ENCODE peak calls at places on chromosomes 6 and 20, in four cellular contexts. One of them, this sample, is unnamed.

GRCh38 chr20:37729909-37730308 is 36.1 kb downstream of the CTNNBL1 start:
- DNase-seq in K562: no peak
- DNase-seq in GM12878: no peak
- DNase-seq in SK-N-SH: no peak
- DNase-seq in this sample: peak; percentile 65

GRCh38 chr20:34891166-34892062 is 15.0 kb downstream of the ACSS2 start:
- DNase-seq in K562: no peak
- DNase-seq in GM12878: no peak
- DNase-seq in SK-N-SH: no peak
- DNase-seq in this sample: peak; percentile 88

GRCh38 chr20:36085686-36086267 is 68.8 kb upstream of the EPB41L1 start:
- DNase-seq in K562: peak; percentile 91
- DNase-seq in GM12878: no peak
- DNase-seq in SK-N-SH: no peak
- DNase-seq in this sample: peak; percentile 60

GRCh38 chr6:90940812-90941481 is 354.1 kb upstream of the MAP3K7 start:
- DNase-seq in K562: peak; percentile 59
- DNase-seq in GM12878: peak; percentile 80
- DNase-seq in SK-N-SH: peak; percentile 45
- DNase-seq in this sample: peak; percentile 66

GRCh38 chr6:64815718-64816117 is 891.3 kb downstream of the EYS start:
- DNase-seq in K562: no peak
- DNase-seq in GM12878: no peak
- DNase-seq in SK-N-SH: no peak
- DNase-seq in this sample: no peak

GRCh38 chr20:54200487-54201267 is 7.2 kb upstream of the PFDN4 start:
- DNase-seq in K562: no peak
- DNase-seq in GM12878: no peak
- DNase-seq in SK-N-SH: no peak
- DNase-seq in this sample: no peak

GRCh38 chr20:63775096-63775978 is 35.8 kb downstream of the SLC2A4RG start:
- DNase-seq in K562: peak; percentile 43
- DNase-seq in GM12878: no peak
- DNase-seq in SK-N-SH: peak; percentile 95
- DNase-seq in this sample: peak; percentile 19

GRCh38 chr20:45407783-45408645 is at the start of gene DBNDD2:
- DNase-seq in K562: no peak
- DNase-seq in GM12878: no peak
- DNase-seq in SK-N-SH: peak; percentile 24
- DNase-seq in this sample: no peak

GRCh38 chr20:40961686-40962640 is 66.7 kb upstream of the TOP1 start:
- DNase-seq in K562: no peak
- DNase-seq in GM12878: no peak
- DNase-seq in SK-N-SH: no peak
- DNase-seq in this sample: peak; percentile 7

GRCh38 chr6:22221211-22221610 is 75.6 kb downstream of the PRL start:
- DNase-seq in K562: no peak
- DNase-seq in GM12878: no peak
- DNase-seq in SK-N-SH: no peak
- DNase-seq in this sample: peak; percentile 26

GRCh38 chr6:22219916-22220315 is 76.9 kb downstream of the PRL start:
- DNase-seq in K562: no peak
- DNase-seq in GM12878: no peak
- DNase-seq in SK-N-SH: no peak
- DNase-seq in this sample: peak; percentile 20

GRCh38 chr6:22221630-22222029 is 75.2 kb downstream of the PRL start:
- DNase-seq in K562: no peak
- DNase-seq in GM12878: no peak
- DNase-seq in SK-N-SH: no peak
- DNase-seq in this sample: no peak

GRCh38 chr6:22218410-22218809 is 78.4 kb downstream of the PRL start:
- DNase-seq in K562: no peak
- DNase-seq in GM12878: no peak
- DNase-seq in SK-N-SH: no peak
- DNase-seq in this sample: no peak

GRCh38 chr6:22222469-22222868 is 74.4 kb downstream of the PRL start:
- DNase-seq in K562: no peak
- DNase-seq in GM12878: no peak
- DNase-seq in SK-N-SH: no peak
- DNase-seq in this sample: no peak
- TF ChIP-seq RCOR1 in K562: no peak
- TF ChIP-seq RCOR1 in GM12878: no peak
- TF ChIP-seq RCOR1 in SK-N-SH: no peak
- TF ChIP-seq RCOR1 in this sample: no peak

GRCh38 chr6:156881687-156882629 is 104.8 kb downstream of the ARID1B start:
- DNase-seq in K562: no peak
- DNase-seq in GM12878: no peak
- DNase-seq in SK-N-SH: no peak
- DNase-seq in this sample: peak; percentile 26
- H4K20me1 ChIP-seq in K562: peaks cover 19% of the 10 kb centered on the region
- H4K20me1 ChIP-seq in GM12878: peaks cover 8% of the 10 kb centered on the region
- H4K20me1 ChIP-seq in SK-N-SH: peaks cover 96% of the 10 kb centered on the region
- H4K20me1 ChIP-seq in this sample: peaks cover 59% of the 10 kb centered on the region

DNA sequence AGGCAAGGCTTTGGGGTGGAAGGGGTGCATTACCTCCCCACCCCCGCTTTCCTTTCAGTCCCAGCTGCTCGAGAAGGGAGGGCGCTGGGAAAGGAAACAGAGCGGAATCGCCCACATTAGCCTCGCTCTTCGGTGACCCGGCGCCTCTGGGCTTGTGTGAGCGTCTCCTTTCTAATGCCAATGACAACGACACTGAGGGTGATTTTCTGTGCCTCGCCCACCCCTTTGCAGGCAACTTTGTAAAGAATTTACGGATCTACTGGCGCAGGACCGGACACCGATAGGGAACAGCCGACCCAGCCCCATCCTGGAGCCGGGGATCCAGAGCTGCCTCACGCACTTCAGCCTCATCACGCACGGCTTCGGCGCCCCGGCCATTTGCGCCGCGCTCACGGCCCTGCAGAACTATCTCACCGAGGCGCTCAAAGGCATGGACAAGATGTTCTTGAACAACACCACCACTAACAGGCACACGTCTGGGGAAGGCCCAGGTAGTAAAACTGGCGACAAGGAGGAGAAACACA is 24.3 kb downstream of the TFAP2B start:
- DNase-seq in K562: no peak
- DNase-seq in GM12878: no peak
- DNase-seq in SK-N-SH: no peak
- DNase-seq in this sample: no peak
- H3K9ac ChIP-seq in K562: no peak overlapping the region
- H3K9ac ChIP-seq in GM12878: no peak overlapping the region
- H3K9ac ChIP-seq in SK-N-SH: no peak overlapping the region
- H3K9ac ChIP-seq in this sample: no peak overlapping the region

DNA sequence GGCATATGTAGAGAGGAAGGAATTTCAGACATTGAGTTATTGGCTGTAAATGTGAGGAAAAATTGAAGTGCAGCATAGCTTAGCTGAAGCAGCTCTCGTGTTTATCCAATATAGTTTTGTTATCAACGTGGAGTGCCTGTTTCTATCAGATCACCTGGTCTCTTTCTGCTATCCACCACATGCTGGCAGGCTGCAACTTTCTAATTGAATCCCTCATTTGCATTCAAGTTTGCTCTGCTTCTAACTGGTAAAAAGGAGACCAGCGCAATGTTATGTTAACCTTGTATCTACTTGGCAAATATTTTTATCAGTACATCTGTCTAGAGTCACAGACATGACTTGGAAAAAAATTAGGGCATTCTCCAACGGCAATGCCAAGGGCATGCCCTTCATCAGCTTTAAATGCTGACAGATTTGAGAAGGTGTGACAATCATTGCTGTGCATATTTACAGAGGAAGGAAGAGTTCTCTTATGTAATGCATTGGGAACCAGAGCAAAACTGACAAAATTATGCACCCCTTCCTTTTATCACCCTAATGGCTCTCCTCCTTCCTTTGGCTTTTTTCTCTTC is 1102.9 kb upstream of the FLRT3 start:
- DNase-seq in K562: no peak
- DNase-seq in GM12878: no peak
- DNase-seq in SK-N-SH: no peak
- DNase-seq in this sample: no peak
- TF ChIP-seq RCOR1 in K562: no peak
- TF ChIP-seq RCOR1 in GM12878: no peak
- TF ChIP-seq RCOR1 in SK-N-SH: no peak
- TF ChIP-seq RCOR1 in this sample: no peak

GRCh38 chr6:158628542-158628941 is 16.0 kb downstream of the DYNLT1 start:
- DNase-seq in K562: no peak
- DNase-seq in GM12878: no peak
- DNase-seq in SK-N-SH: no peak
- DNase-seq in this sample: no peak
- H4K20me1 ChIP-seq in K562: peaks cover 12% of the 10 kb centered on the region
- H4K20me1 ChIP-seq in GM12878: no peaks in the 10 kb centered on the region
- H4K20me1 ChIP-seq in SK-N-SH: no peaks in the 10 kb centered on the region
- H4K20me1 ChIP-seq in this sample: peaks cover 9% of the 10 kb centered on the region

GRCh38 chr20:33443006-33443511 is 504 bp downstream of the SNTA1 start:
- DNase-seq in K562: peak; percentile 42
- DNase-seq in GM12878: no peak
- DNase-seq in SK-N-SH: no peak
- DNase-seq in this sample: no peak
- H3K9ac ChIP-seq in K562: peak overlapping the region; percentile 94
- H3K9ac ChIP-seq in GM12878: peak overlapping the region; percentile 27
- H3K9ac ChIP-seq in SK-N-SH: peak overlapping the region; percentile 67
- H3K9ac ChIP-seq in this sample: peak overlapping the region; percentile 31

DNA sequence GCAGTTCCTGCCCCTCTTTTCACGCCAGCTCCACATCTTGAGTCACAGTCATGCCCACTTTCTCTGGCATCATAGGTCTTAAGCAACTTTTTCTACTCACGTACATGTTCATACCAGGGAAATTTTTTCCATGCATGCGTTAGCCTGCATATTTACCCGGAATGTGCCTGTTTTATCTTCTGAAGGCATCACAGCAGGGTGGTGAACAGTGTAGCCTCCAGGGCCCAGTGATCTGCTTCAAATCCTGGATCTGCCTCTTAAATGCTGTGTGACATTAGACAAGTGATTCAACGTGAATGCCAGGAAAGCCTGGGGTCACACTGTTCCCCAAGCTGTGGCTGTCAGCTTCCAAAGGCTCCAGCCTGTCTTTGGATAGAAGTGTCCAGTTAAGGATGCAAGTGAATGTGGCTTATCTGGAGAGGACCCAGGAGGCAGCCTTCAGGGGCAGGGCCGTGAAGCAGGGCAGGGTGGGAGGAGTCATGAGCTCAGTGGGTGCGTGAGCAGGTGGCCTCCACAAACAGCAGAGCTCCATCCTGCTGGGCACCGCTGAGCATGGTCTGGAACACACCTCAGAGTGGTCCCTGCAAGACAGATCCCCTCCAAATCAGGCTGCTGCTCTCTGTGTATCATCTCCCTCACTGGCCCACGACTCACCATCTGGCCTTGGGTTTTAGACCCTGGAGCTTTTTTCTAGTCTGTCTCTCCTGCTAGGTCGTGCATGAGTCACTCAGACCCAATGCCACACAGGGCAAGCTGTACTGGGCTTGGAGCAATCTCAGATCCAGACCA is 30.4 kb upstream of the CD93 start:
- DNase-seq in K562: no peak
- DNase-seq in GM12878: no peak
- DNase-seq in SK-N-SH: no peak
- DNase-seq in this sample: peak; percentile 47
- TF ChIP-seq RCOR1 in K562: no peak
- TF ChIP-seq RCOR1 in GM12878: no peak
- TF ChIP-seq RCOR1 in SK-N-SH: no peak
- TF ChIP-seq RCOR1 in this sample: no peak

GRCh38 chr6:150719861-150720260 is 120.2 kb downstream of the PLEKHG1 start:
- DNase-seq in K562: no peak
- DNase-seq in GM12878: no peak
- DNase-seq in SK-N-SH: no peak
- DNase-seq in this sample: no peak
- H4K20me1 ChIP-seq in K562: no peaks in the 10 kb centered on the region
- H4K20me1 ChIP-seq in GM12878: no peaks in the 10 kb centered on the region
- H4K20me1 ChIP-seq in SK-N-SH: no peaks in the 10 kb centered on the region
- H4K20me1 ChIP-seq in this sample: no peaks in the 10 kb centered on the region

GRCh38 chr20:47262008-47262364 is 94.5 kb downstream of the ZMYND8 start:
- DNase-seq in K562: no peak
- DNase-seq in GM12878: peak; percentile 65
- DNase-seq in SK-N-SH: no peak
- DNase-seq in this sample: no peak
- H3K9ac ChIP-seq in K562: no peak overlapping the region
- H3K9ac ChIP-seq in GM12878: peak overlapping the region; percentile 72
- H3K9ac ChIP-seq in SK-N-SH: no peak overlapping the region
- H3K9ac ChIP-seq in this sample: no peak overlapping the region

DNA sequence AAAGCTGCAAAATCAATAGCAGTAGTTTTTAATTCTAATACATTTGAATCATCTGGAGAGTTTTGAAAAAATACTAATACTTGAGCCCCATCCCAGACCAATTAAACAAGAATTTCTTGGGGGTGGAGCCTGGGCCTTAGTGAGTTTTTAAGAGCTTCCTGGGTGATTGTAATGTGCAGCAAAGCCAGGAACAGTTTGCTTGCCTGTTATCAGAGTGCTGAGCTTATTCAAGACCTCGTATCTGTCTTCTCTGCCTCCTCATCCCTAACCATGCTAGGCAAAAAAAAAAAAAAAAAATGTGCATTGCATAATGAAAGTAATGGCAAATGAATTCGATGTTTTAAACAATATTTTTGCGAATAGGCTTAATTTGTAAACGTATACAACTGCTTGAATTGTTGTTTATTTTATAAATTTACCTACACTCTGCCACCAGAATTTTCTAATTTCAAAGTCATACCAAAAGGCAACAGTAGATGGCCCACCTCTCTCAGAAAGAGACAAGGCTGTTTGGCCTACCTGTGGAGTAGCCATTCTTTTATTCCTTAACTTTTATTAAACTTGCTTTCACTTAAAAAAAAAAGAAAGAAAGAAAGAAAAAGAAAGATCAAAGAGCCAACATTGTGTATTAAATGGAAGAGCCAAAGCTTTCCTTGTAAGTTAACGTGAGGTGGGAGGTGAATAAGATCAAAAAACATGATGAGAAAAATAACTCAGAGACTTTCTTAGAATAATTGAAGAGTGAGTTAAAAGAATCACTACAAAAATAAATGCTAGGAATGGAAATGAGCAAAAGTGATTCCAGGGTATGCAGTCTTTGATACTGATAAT is 36.2 kb upstream of the MYB start:
- DNase-seq in K562: peak; percentile 76
- DNase-seq in GM12878: no peak
- DNase-seq in SK-N-SH: peak; percentile 25
- DNase-seq in this sample: peak; percentile 43
- TF ChIP-seq RCOR1 in K562: no peak
- TF ChIP-seq RCOR1 in GM12878: no peak
- TF ChIP-seq RCOR1 in SK-N-SH: no peak
- TF ChIP-seq RCOR1 in this sample: no peak

This sample was measured in IMR-90.